ENCODE peak calls at places on chromosomes 3 and 15, in four cellular contexts. F is GM23248, U is psoas muscle, Y is pancreas. Q is an unnamed sample.

GRCh38 chr3:194006-194405 is 2.6 kb upstream of the CHL1 start:
- DNase-seq in F (no peak), U (no peak), Y (no peak), Q (no peak)

GRCh38 chr15:71116366-71116765 is 1.1 kb downstream of the THSD4 start:
- DNase-seq in F (no peak), U (no peak), Y (no peak), Q (no peak)

GRCh38 chr3:31189330-31189729 is 294.9 kb upstream of the GADL1 start:
- DNase-seq in F (no peak), U (no peak), Y (no peak), Q (no peak)

GRCh38 chr3:189225431-189225830 is 53.7 kb downstream of the TPRG1 start:
- DNase-seq in F (no peak), U (no peak), Y (no peak), Q (no peak)

GRCh38 chr3:187016639-187017345 is 86.5 kb downstream of the ST6GAL1 start:
- DNase-seq in F (peak; percentile 35), U (no peak), Y (no peak), Q (no peak)

GRCh38 chr3:64945171-64945684 is 257.4 kb upstream of the ADAMTS9 start:
- DNase-seq in F (no peak), U (peak; percentile 59), Y (no peak), Q (no peak)

GRCh38 chr3:38150780-38151528 is 12.5 kb downstream of the MYD88 start:
- DNase-seq in F (no peak), U (no peak), Y (no peak), Q (no peak)

GRCh38 chr3:124752051-124752450 is 21.8 kb downstream of the UMPS start:
- DNase-seq in F (no peak), U (no peak), Y (no peak), Q (no peak)

GRCh38 chr3:151305081-151305777 is 11.4 kb downstream of the GPR87 start:
- DNase-seq in F (peak; percentile 98), U (peak; percentile 51), Y (peak; percentile 3), Q (no peak)

GRCh38 chr15:38050529-38050928 is 116.1 kb downstream of the TMCO5A start:
- DNase-seq in F (peak; percentile 92), U (no peak), Y (no peak), Q (no peak)

GRCh38 chr3:6726811-6727210 is 134.1 kb upstream of the GRM7 start:
- DNase-seq in F (no peak), U (no peak), Y (no peak), Q (no peak)

GRCh38 chr3:186825294-186825821 is 17.2 kb upstream of the ADIPOQ start:
- DNase-seq in F (peak; percentile 83), U (no peak), Y (no peak), Q (no peak)

DNA sequence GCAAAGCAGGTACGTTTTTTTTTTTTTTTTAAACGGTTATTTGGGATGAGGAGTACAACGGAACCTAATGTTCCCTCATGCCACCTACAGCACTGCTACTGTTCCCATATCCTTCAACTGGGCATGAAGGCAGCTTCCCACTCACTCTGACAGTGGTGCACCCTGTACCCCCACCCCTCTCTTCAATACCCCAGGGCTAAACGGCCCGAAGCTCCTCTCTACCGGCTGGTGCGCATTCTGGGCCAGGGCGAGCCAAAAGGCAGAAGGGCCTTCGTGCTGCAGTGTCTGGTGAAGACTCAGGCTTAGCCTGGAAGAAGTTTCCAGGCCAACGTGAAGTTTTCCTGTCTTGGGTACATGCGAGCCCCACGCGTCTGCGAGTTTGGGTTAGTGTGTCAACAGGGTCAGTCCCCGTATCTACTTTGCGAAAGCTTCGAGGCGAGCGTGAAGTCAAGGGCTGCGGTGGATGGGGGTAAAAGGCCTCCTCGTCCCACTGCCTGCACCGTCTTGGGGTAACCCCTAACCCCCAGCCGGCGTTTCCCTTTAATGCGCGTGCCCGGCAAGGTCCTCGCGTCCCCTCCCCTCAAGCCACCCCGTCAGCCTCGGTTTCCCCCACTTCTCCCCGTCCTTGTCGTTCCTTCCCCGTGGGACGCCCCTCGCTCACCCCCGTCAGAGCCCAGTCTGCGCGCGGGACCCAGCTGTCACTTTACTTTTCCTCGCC is 765 bp upstream of the UBE2E2 start:
- DNase-seq in F (peak; percentile 62), U (no peak), Y (no peak), Q (peak; percentile 5)
- H3K4me3 ChIP-seq in F (peak overlapping the region; percentile 85), U (peak overlapping the region; percentile 87), Y (peak overlapping the region; percentile 82), Q (peak overlapping the region; percentile 88)

DNA sequence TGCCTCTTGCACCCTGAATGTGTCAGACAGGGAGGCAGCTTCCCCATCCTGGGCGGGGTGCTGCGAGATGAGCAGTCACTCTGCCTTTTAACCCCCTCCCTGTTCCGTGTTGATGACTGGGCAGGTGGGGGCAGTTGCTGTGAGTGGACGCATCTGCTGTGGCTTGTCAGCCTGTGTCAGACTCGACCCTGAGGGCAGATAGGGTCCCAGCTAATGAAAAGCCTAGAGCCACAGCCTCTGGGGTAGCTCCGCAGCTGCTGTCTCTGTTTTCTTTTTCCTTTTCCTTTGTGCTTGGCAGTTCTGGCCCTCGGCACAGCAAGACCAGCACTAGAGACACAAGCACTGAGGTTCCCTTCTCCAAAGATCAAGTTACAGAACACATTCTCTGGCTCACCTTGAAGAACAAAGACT is 43.0 kb upstream of the GLCE start:
- DNase-seq in F (no peak), U (no peak), Y (no peak), Q (no peak)
- H3K4me3 ChIP-seq in F (no peak overlapping the region), U (no peak overlapping the region), Y (no peak overlapping the region), Q (no peak overlapping the region)

GRCh38 chr3:195087321-195087720 is 183.6 kb downstream of the XXYLT1 start:
- DNase-seq in F (no peak), U (peak; percentile 5), Y (no peak), Q (no peak)
- H3K4me3 ChIP-seq in F (no peak overlapping the region), U (peak overlapping the region; percentile 52), Y (no peak overlapping the region), Q (no peak overlapping the region)

DNA sequence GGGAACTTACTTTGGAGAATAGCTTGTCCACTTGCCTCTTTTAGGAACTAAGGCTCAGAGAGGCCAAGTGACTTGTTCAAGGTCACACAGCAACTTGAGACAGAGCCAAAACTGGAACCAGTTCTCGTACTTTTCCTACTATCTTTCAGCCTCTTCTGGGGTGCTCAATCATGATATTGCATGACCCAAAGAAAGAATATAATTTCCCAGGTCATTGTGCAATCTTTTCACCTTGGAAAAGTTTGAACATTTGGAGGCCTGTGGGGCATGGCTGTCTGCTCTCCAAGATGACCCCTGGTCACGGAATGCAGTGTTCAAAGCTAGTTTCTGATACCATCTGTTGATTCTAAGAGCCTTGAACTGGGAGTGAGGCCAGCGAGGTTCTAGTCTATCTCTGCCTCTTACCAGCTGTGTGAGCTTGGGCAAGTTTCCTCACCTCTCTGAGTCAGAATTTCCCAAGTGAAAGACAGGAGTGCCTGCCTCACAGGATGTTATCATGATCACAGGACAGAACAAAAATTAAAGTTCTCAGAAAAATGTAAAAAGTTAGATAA is 89.7 kb downstream of the BDH1 start:
- DNase-seq in F (peak; percentile 79), U (no peak), Y (no peak), Q (no peak)
- H3K4me3 ChIP-seq in F (no peak overlapping the region), U (no peak overlapping the region), Y (no peak overlapping the region), Q (no peak overlapping the region)

GRCh38 chr15:47720555-47720954 is 3.2 kb downstream of the SEMA6D start:
- DNase-seq in F (peak; percentile 21), U (no peak), Y (no peak), Q (no peak)
- H3K4me3 ChIP-seq in F (no peak overlapping the region), U (peak overlapping the region; percentile 74), Y (no peak overlapping the region), Q (peak overlapping the region; percentile 89)

DNA sequence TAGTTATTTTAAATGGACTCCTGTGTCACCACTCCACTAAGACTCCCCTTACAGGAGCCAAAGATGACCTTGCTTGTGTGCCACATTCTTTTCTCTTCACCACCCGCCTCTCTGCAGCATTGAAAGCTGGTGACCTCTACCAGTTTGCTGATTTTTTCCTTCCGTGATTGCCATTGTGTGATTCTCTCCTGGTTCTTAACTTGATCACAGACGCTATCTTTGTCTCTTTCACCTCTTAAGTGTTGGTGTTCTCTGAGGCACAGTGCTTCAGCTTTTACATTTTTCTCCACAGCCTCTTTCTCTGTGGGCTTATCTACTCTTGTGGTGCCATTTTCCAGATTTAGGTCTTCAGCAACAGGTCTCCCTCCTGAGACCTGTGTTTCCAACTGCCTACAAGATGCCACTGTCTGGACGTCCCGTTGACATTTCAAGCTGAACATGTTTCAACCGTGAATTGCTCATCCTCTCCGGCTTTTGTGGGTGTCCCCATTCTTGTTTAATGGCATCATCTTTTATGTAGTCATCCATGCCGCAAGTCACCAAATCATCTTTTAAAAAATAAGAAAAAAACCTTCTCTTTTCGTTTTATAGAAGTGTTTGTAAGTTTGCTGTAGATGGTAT is 26.5 kb downstream of the IQGAP1 start:
- DNase-seq in F (peak; percentile 86), U (no peak), Y (no peak), Q (no peak)
- H3K4me3 ChIP-seq in F (peak overlapping the region; percentile 49), U (no peak overlapping the region), Y (no peak overlapping the region), Q (no peak overlapping the region)